ENCODE peak calls at places on chromosomes 1 and 21, in seven cellular contexts. M is H1, O is K562, J is HCT116, Y is GM12878, L is SK-N-SH, H is HepG2. D is an unnamed sample.

GRCh38 chr1:163290025-163290610 is 31.6 kb upstream of the NUF2 start:
- DNase-seq in M (no peak), O (no peak), J (no peak), Y (no peak), L (no peak), H (no peak), D (no peak)

GRCh38 chr1:163436133-163436532 is 114.4 kb downstream of the NUF2 start:
- DNase-seq in M (no peak), O (no peak), J (no peak), Y (no peak), L (peak), H (no peak), D (no peak)

GRCh38 chr1:244163861-244164562 is 112.9 kb downstream of the ZBTB18 start:
- DNase-seq in M (no peak), O (no peak), J (peak), Y (no peak), L (no peak), H (no peak), D (peak)

GRCh38 chr1:211589782-211590721 is 11.1 kb upstream of the SLC30A1 start:
- DNase-seq in M (no peak), O (no peak), J (no peak), Y (no peak), L (no peak), H (no peak), D (no peak)

GRCh38 chr21:39575778-39576177 is 37.0 kb upstream of the B3GALT5 start:
- DNase-seq in M (no peak), O (no peak), J (no peak), Y (no peak), L (no peak), H (no peak), D (no peak)

GRCh38 chr1:106459418-106459817 is 597.1 kb upstream of the PRMT6 start:
- DNase-seq in M (no peak), O (no peak), J (no peak), Y (no peak), L (no peak), H (no peak), D (no peak)

GRCh38 chr1:200706109-200706720 is 32.5 kb upstream of the CAMSAP2 start:
- DNase-seq in M (no peak), O (no peak), J (no peak), Y (no peak), L (peak), H (no peak), D (no peak)

GRCh38 chr1:94058766-94059165 is 62.2 kb downstream of the ABCA4 start:
- DNase-seq in M (no peak), O (no peak), J (no peak), Y (no peak), L (no peak), H (no peak), D (no peak)

GRCh38 chr1:228375578-228376261 is 30.9 kb downstream of the TRIM11 start:
- DNase-seq in M (no peak), O (no peak), J (no peak), Y (no peak), L (no peak), H (no peak), D (no peak)

GRCh38 chr1:177170756-177171535 is at the start of gene BRINP2:
- DNase-seq in M (peak), O (no peak), J (no peak), Y (no peak), L (peak), H (no peak), D (peak)

GRCh38 chr1:39491146-39491921 is at the start of gene BMP8A:
- DNase-seq in M (peak), O (peak), J (peak), Y (no peak), L (peak), H (peak), D (peak)

GRCh38 chr1:240415532-240415931 is 196.4 kb downstream of the GREM2 start:
- DNase-seq in M (no peak), O (no peak), J (no peak), Y (no peak), L (no peak), H (no peak), D (no peak)

GRCh38 chr1:171769754-171770153 is 11.7 kb upstream of the METTL13 start:
- DNase-seq in M (no peak), O (no peak), J (no peak), Y (no peak), L (no peak), H (no peak), D (no peak)

GRCh38 chr1:208093754-208094719 is 150.1 kb downstream of the PLXNA2 start:
- DNase-seq in M (peak), O (peak), J (peak), Y (no peak), L (peak), H (peak), D (peak)

GRCh38 chr1:23913212-23913880 is at the start of gene CNR2:
- DNase-seq in M (no peak), O (no peak), J (no peak), Y (no peak), L (no peak), H (no peak), D (peak)

GRCh38 chr1:68791800-68792199 is 294.9 kb upstream of the DEPDC1 start:
- DNase-seq in M (peak), O (no peak), J (peak), Y (no peak), L (no peak), H (no peak), D (no peak)

GRCh38 chr1:27545876-27546275 is 55.9 kb upstream of the WASF2 start:
- DNase-seq in M (no peak), O (no peak), J (no peak), Y (no peak), L (no peak), H (no peak), D (no peak)

GRCh38 chr1:16727190-16728111 is 12.9 kb upstream of the RNU1-4 start:
- DNase-seq in M (peak), O (peak), J (peak), Y (peak), L (peak), H (peak), D (peak)

GRCh38 chr1:150874455-150875196 is 1.8 kb downstream of the ARNT start:
- DNase-seq in M (no peak), O (no peak), J (no peak), Y (no peak), L (no peak), H (no peak), D (no peak)

GRCh38 chr1:248140846-248141245 is 4.1 kb upstream of the OR2M5 start:
- DNase-seq in M (no peak), O (no peak), J (no peak), Y (no peak), L (no peak), H (no peak), D (no peak)

GRCh38 chr1:232183802-232184201 is 446.1 kb downstream of the SIPA1L2 start:
- DNase-seq in M (no peak), O (no peak), J (no peak), Y (no peak), L (no peak), H (no peak), D (no peak)

GRCh38 chr1:55718758-55719671 is 503.9 kb upstream of the USP24 start:
- DNase-seq in M (no peak), O (no peak), J (no peak), Y (no peak), L (no peak), H (peak), D (no peak)

GRCh38 chr1:188937965-188938551 is 1539.6 kb downstream of the BRINP3 start:
- DNase-seq in M (no peak), O (no peak), J (peak), Y (no peak), L (no peak), H (no peak), D (no peak)

GRCh38 chr1:203929741-203930309 is 68.4 kb downstream of the SNRPE start:
- DNase-seq in M (no peak), O (no peak), J (no peak), Y (no peak), L (no peak), H (no peak), D (no peak)

GRCh38 chr21:30207252-30207579 is 8.7 kb downstream of the CLDN8 start:
- DNase-seq in M (no peak), O (no peak), J (no peak), Y (no peak), L (no peak), H (no peak), D (no peak)
- TF ChIP-seq JUND in M (no peak), O (no peak), J (no peak), Y (no peak), L (no peak), H (no peak), D (no peak)

DNA sequence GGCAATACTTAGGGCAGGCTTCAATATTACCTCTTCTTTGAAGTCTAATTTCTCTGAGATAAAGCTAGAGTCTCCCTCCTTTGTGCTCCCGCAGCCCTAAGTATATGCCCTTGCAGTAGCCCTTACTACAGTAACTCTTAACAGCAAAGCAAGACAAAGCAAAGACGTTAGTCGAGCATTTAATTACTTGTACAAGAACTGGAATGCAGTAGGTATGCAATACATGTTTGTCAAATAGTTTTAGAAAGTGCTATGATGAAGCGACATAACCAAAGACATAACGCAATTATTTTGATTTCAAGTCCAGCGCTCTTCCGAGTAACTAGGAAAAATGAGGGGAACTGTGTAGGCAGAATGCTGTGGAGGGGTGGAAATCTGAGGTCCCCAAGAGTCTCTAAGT is 1.6 kb downstream of the P3H1 start:
- DNase-seq in M (no peak), O (no peak), J (no peak), Y (no peak), L (no peak), H (no peak), D (no peak)
- TF ChIP-seq JUND in M (no peak), O (no peak), J (no peak), Y (no peak), L (no peak), H (no peak), D (no peak)

DNA sequence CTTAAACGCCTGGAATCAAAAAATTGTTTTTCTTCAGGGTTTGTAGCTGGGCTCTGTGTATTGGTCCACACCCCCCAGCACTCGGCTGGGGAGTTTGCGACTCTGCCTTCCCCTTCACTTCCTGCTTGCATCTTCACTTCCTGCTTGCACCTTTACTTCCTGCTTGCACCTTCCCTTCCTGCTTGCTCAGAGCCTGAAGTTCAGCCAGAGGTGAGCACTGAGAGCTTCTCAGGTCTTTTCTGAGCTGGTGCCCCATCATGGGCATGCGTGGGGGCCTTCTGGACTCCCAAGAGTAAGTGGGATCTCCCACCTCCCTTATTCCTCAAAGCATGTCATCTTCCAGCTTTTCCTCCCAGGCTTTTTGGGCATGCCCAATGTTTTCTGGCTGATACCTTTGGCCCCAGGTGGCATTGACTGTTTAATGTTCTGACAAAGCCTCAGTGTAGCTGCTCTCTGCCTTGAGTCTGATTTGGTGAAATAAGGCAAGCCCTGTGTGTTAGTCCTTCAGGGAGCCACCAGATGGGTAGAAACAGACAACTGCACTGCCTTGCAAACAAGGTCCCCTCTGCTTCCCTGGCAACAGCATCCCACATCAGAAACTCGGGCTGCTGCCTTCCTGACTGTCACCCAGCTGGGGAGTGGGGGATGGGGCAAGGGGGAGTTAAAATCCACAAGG is 3.5 kb downstream of the KRTAP10-2 start:
- DNase-seq in M (peak), O (no peak), J (no peak), Y (no peak), L (no peak), H (no peak), D (no peak)
- TF ChIP-seq JUND in M (no peak), O (no peak), J (no peak), Y (no peak), L (no peak), H (no peak), D (no peak)

DNA sequence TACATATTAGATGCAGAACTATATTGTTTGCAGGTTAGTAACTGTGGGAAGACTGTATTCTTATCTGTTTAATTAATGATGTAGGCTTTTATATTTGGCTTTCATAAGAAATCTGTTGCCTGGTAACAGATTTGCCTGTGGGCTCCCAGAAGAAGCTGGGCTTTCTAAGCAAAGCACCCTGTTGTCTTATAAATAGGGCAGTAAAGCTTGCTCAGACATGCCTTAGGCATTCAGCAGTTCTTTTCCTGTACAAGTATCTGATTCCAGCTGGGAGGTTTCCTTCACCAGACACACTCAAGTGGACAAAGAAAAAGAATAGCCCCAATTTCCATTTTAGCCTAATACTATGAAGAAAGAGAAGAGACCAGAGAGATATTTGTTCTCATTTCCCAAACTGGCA is 524.0 kb downstream of the LRRIQ3 start:
- DNase-seq in M (no peak), O (no peak), J (no peak), Y (no peak), L (no peak), H (no peak), D (no peak)
- TF ChIP-seq JUND in M (no peak), O (no peak), J (no peak), Y (no peak), L (no peak), H (no peak), D (no peak)

DNA sequence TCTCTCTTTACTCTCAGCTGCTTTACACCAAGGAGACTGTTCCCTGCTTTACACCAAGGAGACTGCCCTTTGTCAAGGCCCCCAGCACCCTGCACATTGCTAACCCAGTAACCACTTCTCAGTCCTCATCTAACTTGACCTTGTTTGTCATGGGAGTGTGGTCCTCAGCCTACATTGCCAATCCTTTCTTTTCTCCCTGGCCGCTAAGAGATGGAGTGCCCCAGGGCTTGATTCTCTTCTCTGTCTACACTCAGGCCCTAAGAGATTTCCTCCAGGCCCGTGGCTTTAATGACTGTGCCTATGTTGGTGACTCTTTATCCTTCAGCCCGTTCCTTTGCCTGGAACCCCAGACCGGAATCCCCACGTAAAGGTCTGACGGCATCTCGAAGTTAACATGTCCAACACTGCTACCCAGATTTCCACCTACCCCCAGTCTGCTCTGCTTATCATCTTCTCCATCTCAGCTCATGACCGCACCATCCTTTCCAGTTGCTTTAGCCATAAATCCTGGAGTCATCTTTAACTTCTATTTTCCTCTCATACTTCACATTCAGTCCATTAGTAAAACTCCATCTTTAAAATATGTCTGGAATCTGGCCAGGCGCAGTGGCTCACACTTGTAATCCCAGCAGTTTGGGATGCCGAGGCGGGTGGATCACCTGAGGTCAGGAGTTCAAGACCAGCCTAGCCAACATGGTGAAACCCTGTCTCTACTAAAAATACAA is 9.5 kb upstream of the SEMA4A start:
- DNase-seq in M (no peak), O (no peak), J (no peak), Y (no peak), L (no peak), H (no peak), D (no peak)
- TF ChIP-seq JUND in M (no peak), O (no peak), J (no peak), Y (no peak), L (peak), H (no peak), D (no peak)

GRCh38 chr1:206893380-206893779 is 3.9 kb upstream of the IL24 start:
- DNase-seq in M (no peak), O (no peak), J (no peak), Y (no peak), L (no peak), H (no peak), D (no peak)

GRCh38 chr1:206891412-206891811 is 5.8 kb upstream of the IL24 start:
- DNase-seq in M (peak), O (no peak), J (no peak), Y (no peak), L (no peak), H (no peak), D (no peak)

GRCh38 chr1:206890690-206891089 is 6.6 kb upstream of the IL24 start:
- DNase-seq in M (peak), O (no peak), J (no peak), Y (no peak), L (no peak), H (no peak), D (no peak)

GRCh38 chr1:206890125-206890637 is 7.1 kb upstream of the IL24 start:
- DNase-seq in M (peak), O (no peak), J (no peak), Y (no peak), L (no peak), H (no peak), D (no peak)

GRCh38 chr1:206892351-206892984 is 4.8 kb upstream of the IL24 start:
- DNase-seq in M (no peak), O (no peak), J (no peak), Y (no peak), L (no peak), H (no peak), D (no peak)
- TF ChIP-seq JUND in M (no peak), O (no peak), J (no peak), Y (no peak), L (no peak), H (no peak), D (no peak)

GRCh38 chr1:59154406-59154805 is 142.5 kb upstream of the FGGY start:
- DNase-seq in M (no peak), O (no peak), J (no peak), Y (no peak), L (no peak), H (no peak), D (no peak)

GRCh38 chr1:59156031-59156430 is 140.9 kb upstream of the FGGY start:
- DNase-seq in M (no peak), O (no peak), J (no peak), Y (no peak), L (no peak), H (no peak), D (no peak)

GRCh38 chr1:59155326-59155725 is 141.6 kb upstream of the FGGY start:
- DNase-seq in M (no peak), O (no peak), J (no peak), Y (no peak), L (no peak), H (no peak), D (no peak)

GRCh38 chr1:59158321-59158720 is 138.6 kb upstream of the FGGY start:
- DNase-seq in M (no peak), O (no peak), J (no peak), Y (no peak), L (no peak), H (no peak), D (no peak)

GRCh38 chr1:59156526-59157196 is 140.2 kb upstream of the FGGY start:
- DNase-seq in M (no peak), O (no peak), J (peak), Y (no peak), L (no peak), H (no peak), D (no peak)
- TF ChIP-seq JUND in M (no peak), O (no peak), J (no peak), Y (no peak), L (peak), H (no peak), D (no peak)

GRCh38 chr1:227191607-227192006 is 126.7 kb downstream of the CDC42BPA start:
- DNase-seq in M (no peak), O (no peak), J (no peak), Y (no peak), L (no peak), H (no peak), D (no peak)
- TF ChIP-seq JUND in M (no peak), O (no peak), J (no peak), Y (no peak), L (no peak), H (no peak), D (no peak)

DNA sequence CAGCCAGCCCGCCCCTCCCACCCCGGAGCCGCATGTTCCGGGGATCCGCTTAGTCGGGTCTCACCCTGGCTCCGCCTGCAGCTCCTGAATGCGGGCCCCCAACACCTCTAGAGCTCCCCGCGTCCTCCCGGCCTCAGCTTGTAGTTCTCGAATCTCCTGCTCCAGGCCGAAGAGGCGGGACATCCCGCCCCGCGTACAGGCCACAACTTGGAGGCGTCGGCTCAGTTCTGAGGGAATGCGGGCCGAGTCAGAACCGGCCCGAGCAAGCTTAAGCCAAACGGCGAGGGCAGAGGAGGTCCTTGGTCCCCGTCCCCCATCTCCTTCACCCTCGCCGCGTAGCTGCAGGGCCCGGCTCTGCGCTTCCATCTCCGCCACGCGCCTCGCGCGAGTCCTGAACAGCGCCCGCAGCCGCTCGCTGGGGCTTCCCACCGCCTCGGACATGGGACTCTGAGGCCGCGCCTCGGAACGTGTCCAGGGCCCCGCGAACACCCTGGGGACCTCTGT is 911 bp downstream of the CCDC17 start:
- DNase-seq in M (peak), O (no peak), J (no peak), Y (no peak), L (peak), H (no peak), D (no peak)
- TF ChIP-seq JUND in M (no peak), O (no peak), J (no peak), Y (no peak), L (no peak), H (no peak), D (no peak)